ENCODE peak calls at places on chromosomes 1 and 21, in seven cellular contexts. M is colonic mucosa; E is aorta; R is CD4-positive, CD25-positive, alpha-beta regulatory T cell; K is hepatocyte; D is IMR-90; Q is adrenal gland. C is an unnamed sample. For H3K27me3 and H3K4me1, the result is how much of the 10 kb centered on the place peaks cover.

GRCh38 chr1:17248781-17249180 is at the start of gene PADI3:
- DNase-seq in Q (no peak), D (no peak), K (no peak), R (no peak), M (no peak), E (no peak), C (no peak)

GRCh38 chr1:6205849-6206845 is at the start of gene RNF207:
- DNase-seq in Q (peak), E (peak), R (peak), K (peak), D (peak), M (peak), C (peak)

GRCh38 chr1:41917051-41917530 is 1.6 kb downstream of the HIVEP3 start:
- DNase-seq in M (no peak), R (no peak), K (no peak), E (no peak), Q (no peak), D (no peak), C (no peak)

GRCh38 chr21:46113497-46114176 is 15.7 kb downstream of the COL6A2 start:
- DNase-seq in M (no peak), K (no peak), D (no peak), E (peak), Q (peak), R (no peak), C (no peak)

GRCh38 chr1:30028283-30028682 is 695.1 kb downstream of the MATN1 start:
- DNase-seq in M (no peak), K (no peak), Q (no peak), E (no peak), R (no peak), D (no peak), C (no peak)

GRCh38 chr1:235093013-235093618 is 35.5 kb downstream of the TOMM20 start:
- DNase-seq in Q (peak), M (peak), E (peak), K (peak), D (peak), R (no peak), C (no peak)

GRCh38 chr1:28296401-28297220 is 32.2 kb upstream of the MED18 start:
- DNase-seq in K (peak), E (no peak), M (peak), Q (peak), D (no peak), R (no peak), C (no peak)

GRCh38 chr1:115595279-115596079 is 46.3 kb upstream of the VANGL1 start:
- DNase-seq in E (peak), Q (peak), D (peak), M (peak), R (peak), K (peak), C (peak)

GRCh38 chr1:202658251-202658650 is 52.0 kb downstream of the SYT2 start:
- DNase-seq in R (no peak), Q (no peak), K (no peak), D (no peak), M (no peak), E (no peak), C (no peak)

GRCh38 chr1:230828421-230828820 is 39.9 kb downstream of the C1orf198 start:
- DNase-seq in M (no peak), K (no peak), E (no peak), R (no peak), Q (no peak), D (no peak), C (no peak)

GRCh38 chr1:219665089-219665488 is 52.2 kb upstream of the ZC3H11B start:
- DNase-seq in R (no peak), D (no peak), Q (no peak), E (no peak), M (no peak), K (no peak), C (no peak)

GRCh38 chr1:84693009-84693408 is 2.7 kb upstream of the SSX2IP start:
- DNase-seq in D (no peak), M (no peak), E (no peak), Q (no peak), R (peak), K (no peak), C (no peak)

GRCh38 chr1:162030741-162031280 is 7.1 kb upstream of the OLFML2B start:
- DNase-seq in K (no peak), Q (no peak), R (no peak), E (no peak), D (no peak), M (no peak), C (no peak)

GRCh38 chr1:33241866-33242265 is 14.4 kb upstream of the ZNF362 start:
- DNase-seq in R (no peak), K (no peak), E (no peak), D (no peak), M (no peak), Q (no peak), C (no peak)

GRCh38 chr1:23452011-23452411 is 27.5 kb upstream of the TCEA3 start:
- DNase-seq in M (peak), K (no peak), Q (peak), E (no peak), D (peak), R (peak), C (peak)

GRCh38 chr1:212525479-212526110 is 83.0 kb upstream of the ATF3 start:
- DNase-seq in K (no peak), D (peak), E (no peak), M (no peak), Q (peak), R (no peak), C (no peak)

GRCh38 chr1:39898648-39899603 is 2.8 kb downstream of the MYCL start:
- DNase-seq in D (peak), K (peak), E (no peak), Q (peak), M (peak), R (no peak), C (no peak)

GRCh38 chr1:39898146-39898545 is 3.6 kb downstream of the MYCL start:
- DNase-seq in K (no peak), D (no peak), E (no peak), R (no peak), M (no peak), Q (no peak), C (no peak)

GRCh38 chr1:39900662-39901485 is 843 bp downstream of the MYCL start:
- DNase-seq in D (peak), M (peak), K (peak), R (no peak), Q (no peak), E (no peak), C (no peak)

GRCh38 chr1:39901486-39902120 is at the start of gene MYCL:
- DNase-seq in D (peak), K (peak), Q (peak), E (peak), M (peak), R (peak), C (peak)

GRCh38 chr1:39899611-39900538 is 1.8 kb downstream of the MYCL start:
- DNase-seq in K (no peak), D (no peak), R (no peak), E (no peak), M (no peak), Q (no peak), C (no peak)
- H3K4me3 ChIP-seq in K (no peak), D (no peak), R (no peak), E (no peak), M (peak), Q (no peak), C (no peak)

DNA sequence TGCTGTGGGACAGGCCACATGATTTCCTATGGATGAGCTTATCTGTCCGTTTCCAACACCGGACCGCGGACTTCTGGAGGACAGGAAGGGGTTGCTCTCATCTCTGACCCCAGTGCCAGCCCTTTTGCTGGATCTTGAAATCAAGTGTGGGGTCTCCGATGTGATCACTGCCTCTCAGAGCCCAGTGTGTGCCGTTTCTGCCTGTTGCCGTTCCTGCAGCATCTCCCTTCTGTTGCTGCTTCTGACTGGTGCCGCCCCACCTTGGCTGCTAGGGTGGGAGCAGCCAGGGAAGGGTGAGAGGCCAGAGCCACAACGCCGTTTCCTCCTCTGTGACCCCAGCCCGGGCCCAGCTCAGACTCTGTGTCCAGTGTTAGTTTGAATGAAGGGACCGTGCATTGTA is 67.3 kb upstream of the WNT4 start:
- DNase-seq in R (no peak), Q (no peak), M (no peak), K (no peak), D (no peak), E (no peak), C (no peak)
- H3K27me3 ChIP-seq in R (under half), Q (under half), M (under half), K (under half), D (half or more), E (under half), C (under half)

GRCh38 chr1:226679303-226679702 is 59.8 kb downstream of the ITPKB start:
- DNase-seq in Q (no peak), M (no peak), D (no peak), K (no peak), R (no peak), E (no peak), C (no peak)

GRCh38 chr1:226680653-226681052 is 58.4 kb downstream of the ITPKB start:
- DNase-seq in Q (no peak), R (no peak), E (no peak), D (no peak), M (no peak), K (no peak), C (no peak)

GRCh38 chr1:226679853-226680516 is 59.1 kb downstream of the ITPKB start:
- DNase-seq in K (peak), M (peak), Q (peak), D (peak), R (peak), E (peak), C (peak)

GRCh38 chr1:226682841-226683800 is 56.0 kb downstream of the ITPKB start:
- DNase-seq in E (no peak), Q (no peak), M (no peak), K (no peak), R (no peak), D (no peak), C (peak)

DNA sequence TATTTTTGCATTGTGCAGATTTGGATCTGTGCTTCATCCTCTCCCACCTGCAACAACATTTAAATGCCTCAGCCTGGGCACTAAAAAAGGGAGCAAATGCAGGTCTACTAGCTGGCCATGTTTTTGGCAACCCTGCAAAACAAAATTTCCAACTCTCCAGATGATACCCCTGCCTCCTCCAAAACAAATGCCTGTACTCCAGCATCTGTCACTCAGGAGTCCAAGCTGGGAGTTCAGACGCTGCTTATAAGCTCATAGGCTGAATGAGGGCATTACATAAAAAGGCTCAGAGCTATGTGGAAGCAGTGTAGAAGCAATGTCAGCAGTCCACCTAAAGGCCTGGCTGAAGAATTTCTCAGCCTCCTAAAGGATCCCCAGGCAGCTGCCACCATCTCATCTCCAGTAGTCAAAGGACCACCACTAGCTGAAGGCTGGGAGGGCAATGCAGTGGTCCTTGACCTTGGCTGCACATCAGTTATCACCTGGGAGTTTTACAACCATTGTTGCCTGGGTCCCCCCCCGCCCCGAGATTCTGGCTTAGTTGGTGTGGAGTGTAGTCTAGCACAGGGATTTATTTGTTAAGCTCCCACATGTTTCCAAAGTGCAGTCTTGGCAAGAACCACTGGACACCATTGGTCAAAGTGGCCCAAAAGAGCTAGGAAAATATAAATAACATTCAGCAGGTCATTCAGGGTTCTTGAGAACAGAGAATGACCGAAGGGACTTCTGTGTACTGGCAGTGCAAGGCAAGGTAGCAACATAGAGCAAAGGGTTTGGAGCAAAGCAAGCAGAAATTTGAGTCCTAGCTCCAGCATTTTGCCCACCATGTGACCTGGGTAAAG is 57.2 kb downstream of the ITPKB start:
- DNase-seq in K (no peak), D (no peak), R (no peak), M (no peak), E (no peak), Q (no peak), C (no peak)
- H3K4me1 ChIP-seq in K (under half), D (under half), R (half or more), M (under half), E (under half), Q (under half), C (half or more)

DNA sequence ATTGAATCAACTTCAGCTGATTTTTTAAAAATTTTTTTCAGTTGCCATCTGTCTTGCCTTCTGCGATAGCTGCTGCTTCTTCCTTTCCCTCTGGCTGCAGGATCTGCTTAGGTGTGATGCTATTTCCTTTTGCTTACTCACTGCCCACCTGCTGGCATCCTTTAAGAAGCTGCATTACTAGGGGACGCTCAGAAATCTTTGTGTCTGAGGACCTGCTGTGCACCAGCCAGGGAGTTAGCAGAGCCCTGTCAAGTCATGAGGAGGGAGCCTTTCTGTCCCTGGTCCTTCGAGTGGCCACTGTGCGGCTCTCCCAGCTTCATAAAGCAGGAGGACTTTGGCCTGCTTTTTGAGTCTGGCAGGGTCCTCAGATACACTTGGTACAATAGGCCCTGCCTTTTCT is 327.8 kb downstream of the USH2A start:
- DNase-seq in M (no peak), D (no peak), R (no peak), Q (no peak), E (no peak), K (peak), C (no peak)
- H3K4me3 ChIP-seq in M (no peak), D (no peak), R (no peak), Q (no peak), E (no peak), K (no peak), C (no peak)

GRCh38 chr1:18336811-18337210 is 143.9 kb upstream of the KLHDC7A start:
- DNase-seq in E (no peak), K (no peak), Q (no peak), M (no peak), R (no peak), D (no peak), C (no peak)

GRCh38 chr1:18333220-18333619 is 147.5 kb upstream of the KLHDC7A start:
- DNase-seq in M (no peak), E (no peak), Q (no peak), K (no peak), D (no peak), R (no peak), C (no peak)

GRCh38 chr1:18328803-18329202 is 151.9 kb upstream of the KLHDC7A start:
- DNase-seq in R (no peak), E (no peak), D (no peak), Q (no peak), K (no peak), M (no peak), C (no peak)

GRCh38 chr1:18329469-18329868 is 151.3 kb upstream of the KLHDC7A start:
- DNase-seq in K (no peak), Q (no peak), E (no peak), R (no peak), M (no peak), D (no peak), C (no peak)

GRCh38 chr1:18332626-18333025 is 148.1 kb upstream of the KLHDC7A start:
- DNase-seq in E (no peak), K (no peak), M (no peak), R (no peak), Q (no peak), D (no peak), C (no peak)
- H3K27me3 ChIP-seq in E (under half), K (under half), M (under half), R (under half), Q (under half), D (under half), C (under half)

DNA sequence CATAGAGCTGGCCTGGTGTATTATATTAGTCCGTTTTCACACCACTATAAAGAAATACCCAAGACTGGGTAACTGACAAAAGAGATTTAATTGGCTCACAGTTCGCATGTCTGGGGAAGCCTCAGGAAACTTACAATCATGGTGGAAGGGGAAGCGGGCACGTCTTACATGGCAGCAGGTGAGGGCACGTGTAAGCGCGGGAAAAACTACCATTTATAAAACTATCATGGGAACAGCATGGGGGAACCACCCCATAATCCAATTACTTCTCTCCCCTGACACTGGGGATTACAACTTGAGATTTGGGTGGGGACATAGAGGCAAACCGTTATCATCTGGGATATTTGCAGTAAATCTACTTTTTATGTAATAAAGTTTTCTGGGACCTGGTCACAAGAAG is 6.8 kb downstream of the IER5 start:
- DNase-seq in D (no peak), R (no peak), K (no peak), Q (no peak), E (no peak), M (no peak), C (no peak)
- H3K4me1 ChIP-seq in D (under half), R (under half), K (half or more), Q (under half), E (under half), M (under half), C (under half)

GRCh38 chr1:160407819-160408801 is 7.7 kb downstream of the VANGL2 start:
- DNase-seq in K (no peak), D (no peak), E (no peak), R (no peak), Q (no peak), M (peak), C (no peak)
- H3K4me3 ChIP-seq in K (no peak), D (no peak), E (no peak), R (no peak), Q (no peak), M (no peak), C (no peak)

GRCh38 chr1:3378411-3379208 is 75.9 kb upstream of the ARHGEF16 start:
- DNase-seq in M (no peak), D (no peak), E (no peak), K (no peak), Q (no peak), R (no peak), C (no peak)
- H3K27me3 ChIP-seq in M (under half), D (under half), E (under half), K (under half), Q (under half), R (under half), C (under half)

C was measured in CD8-positive, alpha-beta memory T cell.